ENCODE peak calls at places on chromosomes 2 and 18, in nine cellular contexts. O, L, I, Q, S, F, U, D and E are unnamed samples.

GRCh38 chr2:61900246-61900645 is 5.2 kb upstream of the COMMD1 start:
- DNase-seq in O (no peak), L (no peak), I (no peak), Q (no peak), S (no peak), F (no peak), U (no peak), D (no peak), E (no peak)

GRCh38 chr18:25133879-25134278 is 218.1 kb downstream of the ZNF521 start:
- DNase-seq in O (no peak), L (peak; percentile 7), I (no peak), Q (no peak), S (no peak), F (no peak), U (no peak), D (no peak), E (no peak)

GRCh38 chr2:189854956-189855355 is 70.7 kb downstream of the PMS1 start:
- DNase-seq in O (no peak), L (no peak), I (no peak), Q (no peak), S (no peak), F (no peak), U (no peak), D (no peak), E (no peak)

GRCh38 chr2:167550448-167550847 is 662.2 kb downstream of the XIRP2 start:
- DNase-seq in O (no peak), L (peak; percentile 10), I (peak; percentile 46), Q (peak; percentile 25), S (no peak), F (peak; percentile 20), U (no peak), D (no peak), E (no peak)

GRCh38 chr2:12931211-12931844 is 214.6 kb downstream of the TRIB2 start:
- DNase-seq in O (no peak), L (peak; percentile 34), I (peak; percentile 41), Q (peak; percentile 38), S (peak; percentile 5), F (peak; percentile 75), U (no peak), D (no peak), E (no peak)

GRCh38 chr2:96954490-96954846 is 31.9 kb downstream of the FAM178B start:
- DNase-seq in O (no peak), L (no peak), I (no peak), Q (no peak), S (no peak), F (no peak), U (no peak), D (no peak), E (peak; percentile 66)

GRCh38 chr2:108061485-108062042 is 75.2 kb downstream of the SLC5A7 start:
- DNase-seq in O (no peak), L (no peak), I (no peak), Q (no peak), S (no peak), F (peak; percentile 25), U (no peak), D (no peak), E (no peak)

GRCh38 chr18:44715841-44716240 is 35.2 kb downstream of the SETBP1 start:
- DNase-seq in O (no peak), L (peak; percentile 8), I (no peak), Q (no peak), S (peak; percentile 84), F (no peak), U (no peak), D (no peak), E (no peak)

GRCh38 chr2:86788172-86788571 is 2.5 kb downstream of the CD8A start:
- DNase-seq in O (no peak), L (no peak), I (no peak), Q (no peak), S (no peak), F (no peak), U (no peak), D (no peak), E (no peak)

GRCh38 chr2:9086465-9086864 is 83.0 kb upstream of the MBOAT2 start:
- DNase-seq in O (no peak), L (no peak), I (no peak), Q (no peak), S (no peak), F (no peak), U (no peak), D (no peak), E (no peak)

GRCh38 chr2:186639939-186640338 is 50.1 kb downstream of the ITGAV start:
- DNase-seq in O (no peak), L (no peak), I (no peak), Q (no peak), S (no peak), F (no peak), U (no peak), D (no peak), E (peak; percentile 10)

GRCh38 chr2:30710461-30710860 is 96.8 kb downstream of the CAPN13 start:
- DNase-seq in O (no peak), L (no peak), I (no peak), Q (no peak), S (no peak), F (no peak), U (no peak), D (no peak), E (no peak)

GRCh38 chr2:43132523-43133301 is 93.7 kb downstream of the ZFP36L2 start:
- DNase-seq in O (peak; percentile 19), L (no peak), I (no peak), Q (peak; percentile 93), S (no peak), F (peak; percentile 40), U (no peak), D (no peak), E (peak; percentile 36)

GRCh38 chr2:219352448-219353023 is 20.0 kb upstream of the RESP18 start:
- DNase-seq in O (peak; percentile 33), L (peak; percentile 54), I (peak; percentile 78), Q (peak; percentile 78), S (peak; percentile 53), F (peak; percentile 79), U (no peak), D (peak; percentile 28), E (no peak)

GRCh38 chr18:49751427-49752094 is 61.8 kb downstream of the ACAA2 start:
- DNase-seq in O (no peak), L (no peak), I (no peak), Q (no peak), S (no peak), F (no peak), U (peak; percentile 68), D (no peak), E (no peak)